ENCODE peak calls at places on chromosomes 13 and 19, in ten cellular contexts. X is posterior vena cava; J is stimulated activated CD8-positive, alpha-beta memory T cell treated with anti-CD3 and anti-CD28 coated beads, Interleukin-12 subunit alpha, Interleukin-12 subunit beta, amount 100 ng/mL, for 4 hours; R is fibroblast of the aortic adventitia; P is COR-L47; Q is T-helper 1 cell; G is tibial nerve; M is BE2C; T is IMR-90; N is HEK293T. V is an unnamed sample.

GRCh38 chr19:29662604-29663404 is 2.5 kb upstream of the PLEKHF1 start:
- DNase-seq in X (peak; percentile 93), J (no peak), R (peak; percentile 99), P (no peak), Q (no peak), G (no peak), M (no peak), T (peak; percentile 94), N (no peak), V (peak; percentile 48)

GRCh38 chr19:40284501-40285352 is at the start of gene AKT2:
- DNase-seq in X (peak; percentile 91), J (peak; percentile 75), R (peak; percentile 38), P (peak; percentile 84), Q (peak; percentile 48), G (no peak), M (peak; percentile 88), T (peak; percentile 47), N (peak; percentile 76), V (no peak)

GRCh38 chr19:47720669-47721068 is 7.4 kb downstream of the EHD2 start:
- DNase-seq in X (no peak), J (no peak), R (no peak), P (no peak), Q (no peak), G (no peak), M (no peak), T (no peak), N (no peak), V (no peak)

GRCh38 chr19:4324228-4324627 is 14.4 kb downstream of the STAP2 start:
- DNase-seq in X (no peak), J (no peak), R (no peak), P (no peak), Q (no peak), G (no peak), M (no peak), T (no peak), N (no peak), V (no peak)

GRCh38 chr13:49503951-49504350 is 8.2 kb downstream of the PHF11 start:
- DNase-seq in X (no peak), J (no peak), R (no peak), P (no peak), Q (no peak), G (no peak), M (no peak), T (peak; percentile 51), N (no peak), V (no peak)

GRCh38 chr19:36245210-36246005 is 30.5 kb downstream of the ZNF146 start:
- DNase-seq in X (no peak), J (no peak), R (no peak), P (no peak), Q (no peak), G (no peak), M (peak; percentile 34), T (no peak), N (no peak), V (no peak)

GRCh38 chr13:23778879-23779278 is 110.3 kb downstream of the MIPEP start:
- DNase-seq in X (no peak), J (no peak), R (no peak), P (no peak), Q (no peak), G (no peak), M (no peak), T (peak; percentile 63), N (no peak), V (no peak)

GRCh38 chr13:36858285-36858684 is 39.3 kb downstream of the RFXAP start:
- DNase-seq in X (no peak), J (no peak), R (peak; percentile 75), P (peak; percentile 66), Q (no peak), G (no peak), M (peak; percentile 37), T (peak; percentile 65), N (peak; percentile 59), V (no peak)

GRCh38 chr13:41613984-41614581 is 156.7 kb downstream of the RGCC start:
- DNase-seq in X (peak; percentile 87), J (no peak), R (peak; percentile 96), P (no peak), Q (no peak), G (no peak), M (no peak), T (peak; percentile 96), N (no peak), V (no peak)

GRCh38 chr13:65112123-65113075 is 2117.7 kb downstream of the PCDH9 start:
- DNase-seq in X (no peak), J (no peak), R (no peak), P (no peak), Q (no peak), G (no peak), M (no peak), T (peak; percentile 55), N (no peak), V (no peak)

GRCh38 chr13:61148691-61149332 is 266.8 kb downstream of the PCDH20 start:
- DNase-seq in X (no peak), J (no peak), R (no peak), P (no peak), Q (no peak), G (no peak), M (no peak), T (no peak), N (no peak), V (no peak)

GRCh38 chr13:63351081-63351480 is 1935.4 kb upstream of the PCDH20 start:
- DNase-seq in X (no peak), J (no peak), R (peak; percentile 2), P (no peak), Q (no peak), G (no peak), M (no peak), T (no peak), N (no peak), V (no peak)

GRCh38 chr13:110826861-110827672 is 87.8 kb downstream of the ANKRD10 start:
- DNase-seq in X (no peak), J (no peak), R (no peak), P (peak; percentile 90), Q (no peak), G (no peak), M (no peak), T (no peak), N (no peak), V (peak; percentile 26)

GRCh38 chr19:34493038-34493648 is 11.6 kb downstream of the WTIP start:
- DNase-seq in X (peak; percentile 62), J (no peak), R (no peak), P (no peak), Q (no peak), G (no peak), M (no peak), T (no peak), N (no peak), V (no peak)

GRCh38 chr19:27746691-27747380 is 1466.1 kb downstream of the UQCRFS1 start:
- DNase-seq in X (peak; percentile 78), J (no peak), R (peak; percentile 3), P (no peak), Q (no peak), G (no peak), M (peak; percentile 54), T (peak; percentile 1), N (peak; percentile 7), V (no peak)

GRCh38 chr19:14072535-14073231 is at the start of gene MISP3:
- DNase-seq in X (no peak), J (no peak), R (peak; percentile 22), P (peak; percentile 24), Q (no peak), G (no peak), M (peak; percentile 47), T (no peak), N (no peak), V (peak; percentile 34)

GRCh38 chr19:33804021-33804799 is 7.5 kb downstream of the KCTD15 start:
- DNase-seq in X (no peak), J (no peak), R (peak; percentile 87), P (no peak), Q (no peak), G (peak; percentile 25), M (no peak), T (peak; percentile 83), N (no peak), V (no peak)

GRCh38 chr13:110305949-110306339 is 1.0 kb downstream of the COL4A1 start:
- DNase-seq in X (peak; percentile 53), J (no peak), R (peak; percentile 43), P (no peak), Q (no peak), G (no peak), M (no peak), T (no peak), N (no peak), V (no peak)

GRCh38 chr13:41802684-41803554 is 158.0 kb downstream of the VWA8 start:
- DNase-seq in X (no peak), J (no peak), R (peak; percentile 72), P (no peak), Q (no peak), G (no peak), M (no peak), T (peak; percentile 85), N (no peak), V (no peak)

GRCh38 chr19:30564551-30565011 is 192.4 kb downstream of the ZNF536 start:
- DNase-seq in X (no peak), J (no peak), R (no peak), P (no peak), Q (no peak), G (no peak), M (no peak), T (no peak), N (no peak), V (no peak)

GRCh38 chr13:93794197-93794885 is 567.7 kb downstream of the GPC6 start:
- DNase-seq in X (no peak), J (no peak), R (no peak), P (no peak), Q (no peak), G (no peak), M (no peak), T (peak; percentile 42), N (no peak), V (no peak)

GRCh38 chr13:25692156-25692555 is 320.4 kb downstream of the ATP8A2 start:
- DNase-seq in X (no peak), J (no peak), R (no peak), P (no peak), Q (no peak), G (no peak), M (no peak), T (no peak), N (no peak), V (no peak)

GRCh38 chr19:41641879-41642485 is 15.1 kb upstream of the CEACAM4 start:
- DNase-seq in X (no peak), J (peak; percentile 24), R (peak; percentile 59), P (peak; percentile 44), Q (peak; percentile 50), G (peak; percentile 30), M (peak; percentile 69), T (peak; percentile 37), N (peak; percentile 76), V (peak; percentile 40)

GRCh38 chr19:54364775-54365257 is at the start of gene LAIR1:
- DNase-seq in X (peak; percentile 88), J (no peak), R (no peak), P (no peak), Q (peak; percentile 32), G (no peak), M (no peak), T (no peak), N (no peak), V (no peak)